ENCODE peak calls at places on chromosomes 13 and 19, in nine cellular contexts. Z is AG04450, V is tibial nerve, J is AG09309, N is Panc1, E is fibroblast of the aortic adventitia, F is kidney epithelial cell, X is mucosa of descending colon, G is fibroblast of mammary gland. Q is an unnamed sample.

GRCh38 chr13:98461525-98462240 is 115.2 kb downstream of the STK24 start:
- DNase-seq in N (no peak), V (no peak), E (no peak), Z (no peak), J (no peak), X (no peak), F (no peak), G (no peak), Q (no peak)

GRCh38 chr13:73505487-73505886 is 446.7 kb downstream of the KLF5 start:
- DNase-seq in N (no peak), V (no peak), F (no peak), J (no peak), E (peak; percentile 12), G (no peak), X (no peak), Z (no peak), Q (no peak)

GRCh38 chr13:32734511-32734910 is 148.3 kb downstream of the PDS5B start:
- DNase-seq in E (peak; percentile 63), J (peak; percentile 28), X (no peak), G (peak; percentile 90), V (peak; percentile 21), N (no peak), F (no peak), Z (peak; percentile 20), Q (peak; percentile 52)

GRCh38 chr13:26253262-26253786 is 605 bp upstream of the CDK8 start:
- DNase-seq in G (no peak), N (no peak), J (no peak), F (no peak), V (no peak), Z (no peak), X (no peak), E (no peak), Q (no peak)

GRCh38 chr19:57613941-57614743 is at the start of gene ZNF134:
- DNase-seq in N (peak; percentile 58), X (peak; percentile 97), Z (peak; percentile 72), G (peak; percentile 88), J (peak; percentile 44), F (peak; percentile 77), E (peak; percentile 87), V (peak; percentile 78), Q (peak; percentile 84)

GRCh38 chr19:55390461-55390880 is 4.7 kb downstream of the RPL28 start:
- DNase-seq in J (no peak), Z (no peak), E (no peak), N (no peak), X (no peak), G (no peak), V (no peak), F (no peak), Q (no peak)

GRCh38 chr19:54921082-54921481 is 15.1 kb downstream of the NCR1 start:
- DNase-seq in Z (no peak), E (no peak), V (no peak), N (no peak), F (no peak), X (no peak), G (no peak), J (no peak), Q (no peak)

GRCh38 chr19:28636706-28637105 is 576.2 kb downstream of the UQCRFS1 start:
- DNase-seq in E (no peak), F (no peak), N (no peak), G (no peak), X (no peak), V (no peak), J (no peak), Z (no peak), Q (no peak)

GRCh38 chr13:47455581-47455980 is 545.5 kb downstream of the SUCLA2 start:
- DNase-seq in X (no peak), E (peak; percentile 20), V (no peak), J (no peak), F (no peak), N (no peak), G (peak; percentile 52), Z (no peak), Q (peak; percentile 30)

GRCh38 chr13:77338961-77339401 is 12.1 kb upstream of the MYCBP2 start:
- DNase-seq in X (no peak), N (no peak), Z (no peak), J (no peak), F (no peak), G (no peak), E (no peak), V (no peak), Q (no peak)

GRCh38 chr19:7522923-7523667 is 671 bp downstream of the MCOLN1 start:
- DNase-seq in E (peak; percentile 36), V (no peak), G (peak; percentile 20), X (peak; percentile 38), F (no peak), J (no peak), N (no peak), Z (no peak), Q (peak; percentile 43)

GRCh38 chr19:37931941-37932655 is 25.1 kb downstream of the SIPA1L3 start:
- DNase-seq in F (peak; percentile 88), V (no peak), N (peak; percentile 47), X (peak; percentile 88), J (peak; percentile 8), Z (peak; percentile 38), G (peak; percentile 54), E (peak; percentile 68), Q (peak; percentile 58)

GRCh38 chr13:23468811-23469210 is 35.3 kb upstream of the SACS start:
- DNase-seq in J (no peak), N (no peak), E (no peak), F (no peak), X (no peak), Z (no peak), G (no peak), V (no peak), Q (peak; percentile 42)

GRCh38 chr13:23466144-23467002 is 32.9 kb upstream of the SACS start:
- DNase-seq in N (peak; percentile 42), V (peak; percentile 72), Z (peak; percentile 42), E (peak; percentile 86), J (no peak), X (peak; percentile 59), F (peak; percentile 18), G (peak; percentile 78), Q (peak; percentile 76)

GRCh38 chr13:23469901-23470525 is 36.5 kb upstream of the SACS start:
- DNase-seq in Z (no peak), V (no peak), N (no peak), G (peak; percentile 8), J (peak; percentile 82), X (no peak), E (peak; percentile 30), F (peak; percentile 48), Q (peak; percentile 97)

GRCh38 chr13:23467932-23468278 is 34.4 kb upstream of the SACS start:
- DNase-seq in V (no peak), G (no peak), N (no peak), J (no peak), X (no peak), E (no peak), Z (no peak), F (no peak), Q (no peak)

DNA sequence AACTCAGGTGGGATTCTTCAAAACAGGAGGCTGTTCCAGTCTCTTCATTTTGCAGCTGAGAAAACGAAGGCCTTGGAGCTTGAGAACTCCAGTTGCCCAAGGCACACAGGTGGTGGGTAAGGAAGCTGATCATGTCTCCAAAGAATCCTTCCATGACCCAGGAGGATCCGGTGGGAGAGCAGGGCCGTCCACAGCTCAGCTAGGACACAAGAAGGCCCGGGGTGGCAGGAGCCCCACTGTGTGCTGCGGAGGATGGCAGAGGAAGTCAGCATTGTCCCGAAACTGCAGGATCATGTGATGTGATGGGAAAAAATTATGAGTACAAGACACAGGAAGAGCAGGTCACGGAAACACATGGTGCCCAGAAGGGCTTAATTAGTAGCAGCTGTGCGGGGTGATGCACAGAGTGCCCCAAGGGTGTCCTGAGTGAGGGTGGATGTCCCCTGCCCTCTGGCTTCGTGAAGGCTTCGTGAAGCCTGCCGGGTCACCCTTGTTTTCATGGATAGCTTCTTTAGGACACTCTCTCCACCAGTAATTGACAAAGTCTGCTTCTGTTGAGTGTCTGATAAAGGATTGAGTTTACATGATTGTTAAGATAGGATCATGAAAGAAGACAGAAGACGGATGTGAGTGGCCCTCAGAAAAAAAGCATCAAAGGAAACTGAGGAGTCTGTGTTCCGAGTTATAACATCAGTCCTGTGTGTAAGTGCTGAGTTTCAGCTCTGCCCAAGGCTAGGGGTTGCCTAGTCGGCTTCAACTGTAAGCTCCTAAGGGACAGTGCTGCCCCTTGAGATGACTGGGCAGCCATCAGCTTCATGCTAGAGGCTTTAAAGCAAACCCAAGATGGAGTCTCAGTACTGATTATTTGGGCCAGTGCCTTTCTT is 33.8 kb upstream of the SACS start:
- DNase-seq in F (no peak), X (no peak), N (no peak), Z (no peak), V (no peak), E (no peak), J (no peak), G (peak; percentile 44), Q (peak; percentile 83)
- H3K4me3 ChIP-seq in F (no peak overlapping the region), X (no peak overlapping the region), N (no peak overlapping the region), Z (no peak overlapping the region), V (no peak overlapping the region), E (no peak overlapping the region), J (no peak overlapping the region), G (no peak overlapping the region), Q (peak overlapping the region; percentile 63)

GRCh38 chr13:111280226-111280625 is 40.2 kb upstream of the TEX29 start:
- DNase-seq in X (no peak), E (no peak), Z (no peak), J (no peak), V (no peak), N (no peak), F (no peak), G (no peak), Q (no peak)
- TF ChIP-seq CTCF in X (no peak), E (no peak), Z (no peak), J (no peak), V (no peak), N (no peak), F (no peak), G (no peak), Q (no peak)

DNA sequence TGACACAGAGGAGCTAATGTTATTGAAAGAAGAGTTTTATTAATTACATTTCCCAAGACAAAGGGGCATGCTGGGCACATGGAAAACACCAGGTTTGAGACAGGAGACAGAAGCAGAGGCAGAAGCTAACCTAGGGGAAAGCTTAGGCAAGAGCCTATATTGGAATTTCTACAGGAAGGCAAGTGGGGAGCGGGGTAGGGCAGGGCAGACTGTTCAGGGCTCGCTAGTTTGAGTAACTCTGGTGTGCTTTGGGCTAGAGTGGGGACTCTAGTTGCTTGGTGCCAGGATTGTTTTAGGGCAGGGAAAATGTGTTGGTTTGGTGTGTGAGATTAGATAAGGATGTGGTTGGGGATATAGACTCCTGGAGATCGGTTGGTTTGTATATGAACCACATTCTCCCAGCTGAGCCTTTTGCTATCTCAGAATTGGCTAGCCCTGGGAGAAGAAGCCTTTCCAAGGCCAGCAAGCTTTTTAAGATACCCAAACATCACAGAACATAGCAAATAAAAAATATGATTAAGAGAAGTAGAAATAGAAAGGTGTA is 8.4 kb upstream of the UFM1 start:
- DNase-seq in Z (no peak), F (no peak), G (no peak), J (no peak), X (no peak), N (no peak), V (no peak), E (no peak), Q (no peak)
- H3K4me3 ChIP-seq in Z (no peak overlapping the region), F (no peak overlapping the region), G (no peak overlapping the region), J (no peak overlapping the region), X (no peak overlapping the region), N (no peak overlapping the region), V (no peak overlapping the region), E (no peak overlapping the region), Q (no peak overlapping the region)

DNA sequence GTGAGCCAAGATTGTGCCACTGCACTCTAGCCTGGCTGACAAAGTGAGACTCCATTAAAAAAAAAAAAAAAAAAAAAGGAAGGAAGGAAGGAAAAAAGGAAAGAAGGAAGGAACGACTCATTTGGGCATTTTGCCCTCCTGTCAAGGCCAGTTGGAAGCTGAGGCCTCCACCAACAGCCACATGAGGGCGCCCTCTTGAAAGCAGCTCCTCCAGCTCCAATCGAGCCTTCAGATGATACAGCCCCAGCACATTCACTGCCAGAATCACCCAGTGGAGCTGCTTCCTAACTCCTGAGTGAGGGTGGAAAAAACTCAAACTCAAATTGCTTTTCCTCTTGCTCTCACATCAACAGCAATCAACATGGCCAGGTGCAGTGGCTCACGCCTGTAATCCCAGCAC is 40.9 kb downstream of the GNG7 start:
- DNase-seq in V (no peak), E (no peak), X (no peak), N (no peak), J (no peak), Z (no peak), G (peak; percentile 39), F (no peak), Q (no peak)
- TF ChIP-seq CTCF in V (no peak), E (no peak), X (no peak), N (no peak), J (peak; percentile 7), Z (no peak), G (peak; percentile 34), F (no peak), Q (no peak)

Q was measured in AG10803.